ENCODE peak calls at places on chromosomes 16 and 17, in nine cellular contexts. C, J, L, K, A, W, R, G and Y are unnamed samples.

GRCh38 chr17:72126575-72127486 is 6.0 kb downstream of the SOX9 start:
- DNase-seq in J (peak), W (peak), A (no peak), L (no peak), C (peak), K (no peak), R (no peak), G (no peak), Y (no peak)

GRCh38 chr16:56985962-56986360 is 3.4 kb upstream of the NLRC5 start:
- DNase-seq in W (no peak), G (no peak), K (no peak), L (no peak), A (no peak), J (no peak), C (no peak), R (no peak), Y (no peak)

GRCh38 chr17:76738468-76738850 is 540 bp downstream of the MFSD11 start:
- DNase-seq in A (peak), L (no peak), R (no peak), J (no peak), K (no peak), C (no peak), W (no peak), G (no peak), Y (no peak)

GRCh38 chr16:49015189-49015540 is 266.5 kb downstream of the CBLN1 start:
- DNase-seq in R (no peak), G (no peak), L (no peak), K (no peak), A (no peak), W (no peak), C (no peak), J (no peak), Y (no peak)

GRCh38 chr16:72311426-72311825 is 139.5 kb upstream of the PMFBP1 start:
- DNase-seq in K (no peak), C (no peak), G (no peak), J (no peak), W (no peak), A (no peak), R (no peak), L (no peak), Y (no peak)

GRCh38 chr17:4753392-4753791 is 13.7 kb upstream of the CXCL16 start:
- DNase-seq in G (no peak), C (no peak), J (no peak), K (no peak), A (no peak), L (no peak), R (no peak), W (no peak), Y (no peak)

GRCh38 chr16:23330583-23331249 is 28.6 kb downstream of the SCNN1B start:
- DNase-seq in A (no peak), R (no peak), J (no peak), L (no peak), C (no peak), W (peak), K (no peak), G (no peak), Y (no peak)

GRCh38 chr17:17096438-17097178 is 54.4 kb downstream of the MPRIP start:
- DNase-seq in L (no peak), G (peak), A (no peak), R (no peak), K (peak), C (no peak), J (no peak), W (no peak), Y (no peak)

GRCh38 chr17:42340691-42341127 is 47.5 kb downstream of the STAT3 start:
- DNase-seq in W (no peak), A (no peak), J (no peak), L (no peak), R (no peak), C (no peak), K (no peak), G (no peak), Y (no peak)

GRCh38 chr16:56673916-56674315 is 4.3 kb downstream of the MT1H start:
- DNase-seq in R (no peak), L (no peak), C (no peak), W (no peak), K (peak), G (peak), A (peak), J (peak), Y (no peak)

GRCh38 chr16:4500283-4500682 is 24.1 kb downstream of the HMOX2 start:
- DNase-seq in J (peak), A (no peak), C (peak), R (no peak), G (peak), L (no peak), W (no peak), K (no peak), Y (no peak)

GRCh38 chr17:42131971-42132370 is 9.4 kb downstream of the HSPB9 start:
- DNase-seq in A (no peak), L (no peak), K (no peak), G (no peak), W (no peak), C (no peak), J (no peak), R (no peak), Y (no peak)

GRCh38 chr17:17414316-17414937 is 62.4 kb upstream of the MED9 start:
- DNase-seq in K (peak), R (no peak), A (no peak), L (peak), J (no peak), G (peak), W (no peak), C (no peak), Y (no peak)

DNA sequence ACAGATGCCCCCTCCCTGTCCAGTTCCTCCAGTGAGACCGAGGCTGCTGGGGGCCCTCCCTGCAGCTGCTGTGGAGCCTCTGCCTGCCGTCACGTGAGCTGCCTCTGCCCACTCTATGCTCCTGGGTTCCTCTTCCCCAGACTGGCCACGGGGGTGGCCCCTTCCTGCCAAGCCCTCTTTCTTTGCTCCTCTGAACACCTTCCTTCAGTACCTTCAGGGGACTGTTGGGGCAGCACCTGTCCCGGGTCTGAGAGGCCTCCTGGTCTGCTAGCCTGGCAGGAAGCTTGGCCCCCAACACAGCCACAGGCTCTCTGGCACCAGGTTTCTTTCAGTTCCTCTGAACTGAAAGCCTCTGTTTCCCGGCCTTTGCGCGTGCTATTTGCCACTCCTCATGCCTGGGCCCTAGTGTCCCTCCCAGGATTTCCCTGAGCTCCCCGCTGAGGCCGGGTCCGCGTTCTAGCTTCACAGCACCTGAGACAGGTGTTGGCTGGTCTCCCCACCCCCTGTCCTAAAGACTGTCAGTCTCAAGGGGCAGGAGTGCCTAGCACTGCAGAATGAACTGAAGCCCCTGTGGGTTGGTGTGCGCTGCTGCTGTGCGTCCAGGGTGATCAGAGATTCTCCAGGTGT is 6.6 kb upstream of the ATP6V0C start:
- DNase-seq in W (peak), L (no peak), C (no peak), G (no peak), R (no peak), J (no peak), K (no peak), A (no peak), Y (no peak)
- TF ChIP-seq CTCF in W (peak), L (no peak), C (no peak), G (no peak), R (no peak), J (no peak), K (no peak), A (no peak), Y (no peak)

GRCh38 chr16:1532771-1533170 is 695 bp upstream of the TMEM204 start:
- DNase-seq in L (no peak), R (no peak), C (no peak), W (no peak), K (no peak), A (no peak), G (no peak), J (no peak), Y (no peak)

GRCh38 chr16:1530883-1531637 is 2.4 kb upstream of the TMEM204 start:
- DNase-seq in C (no peak), A (no peak), R (no peak), W (no peak), G (peak), L (peak), J (no peak), K (peak), Y (no peak)

GRCh38 chr16:1530349-1530882 is 3.0 kb upstream of the TMEM204 start:
- DNase-seq in C (no peak), A (no peak), R (no peak), J (no peak), W (no peak), G (no peak), L (no peak), K (peak), Y (no peak)

GRCh38 chr16:1532081-1532760 is 1.2 kb upstream of the TMEM204 start:
- DNase-seq in J (peak), A (no peak), W (peak), C (no peak), G (peak), L (peak), R (peak), K (peak), Y (no peak)

DNA sequence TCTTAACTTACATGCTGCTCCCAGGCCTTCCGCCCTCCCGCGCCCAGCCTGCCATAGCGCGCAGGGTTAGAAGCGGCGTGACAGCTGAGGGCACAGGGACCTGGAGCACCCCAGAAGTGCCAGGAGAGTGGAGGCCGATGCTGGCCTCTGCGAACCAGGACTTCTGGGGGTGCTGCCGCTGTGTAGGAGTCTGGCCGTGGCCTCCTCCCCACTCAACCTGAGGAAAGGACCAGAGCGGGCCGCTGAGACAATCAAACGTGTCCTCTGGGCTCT is 1.9 kb upstream of the TMEM204 start:
- DNase-seq in C (no peak), J (no peak), L (no peak), K (no peak), G (no peak), R (no peak), A (no peak), W (no peak), Y (no peak)
- H3K27ac ChIP-seq in C (no peak), J (peak), L (peak), K (peak), G (peak), R (peak), A (no peak), W (peak), Y (no peak)

GRCh38 chr16:51756447-51757123 is 605.5 kb upstream of the SALL1 start:
- DNase-seq in C (no peak), L (no peak), A (no peak), K (no peak), G (no peak), R (no peak), W (no peak), J (no peak), Y (no peak)
- H3K4me3 ChIP-seq in C (no peak), L (no peak), A (no peak), K (no peak), G (no peak), R (no peak), W (no peak), J (no peak), Y (no peak)

GRCh38 chr17:50697663-50698272 is 9.9 kb downstream of the ANKRD40 start:
- DNase-seq in W (no peak), J (no peak), A (no peak), L (no peak), C (no peak), R (no peak), K (no peak), G (no peak), Y (no peak)
- TF ChIP-seq CTCF in W (no peak), J (no peak), A (peak), L (no peak), C (peak), R (no peak), K (no peak), G (no peak), Y (no peak)

GRCh38 chr17:39737331-39737760 is 392 bp upstream of the GRB7 start:
- DNase-seq in C (no peak), L (no peak), G (no peak), K (no peak), A (no peak), J (no peak), R (no peak), W (no peak), Y (no peak)

GRCh38 chr17:39735882-39736281 is 1.9 kb upstream of the GRB7 start:
- DNase-seq in W (no peak), A (no peak), C (no peak), J (no peak), G (no peak), K (no peak), L (no peak), R (no peak), Y (no peak)

GRCh38 chr17:39738568-39738901 is 797 bp downstream of the GRB7 start:
- DNase-seq in G (no peak), W (peak), L (no peak), C (peak), J (peak), A (peak), K (peak), R (no peak), Y (no peak)

GRCh38 chr17:39737761-39738567 is at the start of gene GRB7:
- DNase-seq in C (peak), A (peak), R (no peak), K (no peak), J (peak), G (no peak), L (no peak), W (peak), Y (no peak)

GRCh38 chr17:39736319-39737165 is 1.2 kb upstream of the GRB7 start:
- DNase-seq in W (no peak), G (no peak), A (peak), L (no peak), R (no peak), K (no peak), J (no peak), C (peak), Y (no peak)
- H3K27ac ChIP-seq in W (peak), G (no peak), A (no peak), L (no peak), R (no peak), K (no peak), J (peak), C (peak), Y (no peak)

GRCh38 chr17:7336240-7337175 is at the start of gene ACAP1:
- DNase-seq in J (peak), K (no peak), C (no peak), R (no peak), G (no peak), W (peak), L (no peak), A (peak), Y (no peak)
- H3K4me3 ChIP-seq in J (peak), K (no peak), C (no peak), R (no peak), G (no peak), W (peak), L (no peak), A (peak), Y (no peak)

DNA sequence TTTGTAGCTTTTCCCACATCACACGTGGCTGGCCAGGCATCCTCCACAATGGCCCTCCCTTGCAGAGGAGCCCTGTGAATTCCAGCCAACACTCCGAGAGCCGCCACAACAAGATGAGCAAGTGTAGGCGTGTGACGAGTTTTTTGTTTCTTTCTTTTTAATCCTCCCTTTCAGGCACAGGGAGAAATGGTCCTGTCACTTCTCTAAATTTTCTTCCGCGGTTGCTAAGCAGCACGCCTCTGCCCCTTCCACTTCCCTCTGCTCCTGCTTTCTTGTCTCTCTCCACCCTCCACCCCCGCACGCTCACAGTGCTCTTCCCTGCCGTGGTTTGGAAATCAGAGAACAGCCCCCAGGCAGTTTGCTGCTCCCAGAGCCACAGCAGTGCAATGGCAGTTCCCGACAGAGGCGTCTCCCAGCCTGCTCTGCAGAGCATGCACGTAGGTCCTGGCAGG is 68.0 kb upstream of the MRTFB start:
- DNase-seq in G (peak), W (peak), J (no peak), L (no peak), R (peak), K (peak), A (peak), C (no peak), Y (peak)
- TF ChIP-seq CTCF in G (peak), W (no peak), J (no peak), L (no peak), R (no peak), K (no peak), A (no peak), C (no peak), Y (no peak)

DNA sequence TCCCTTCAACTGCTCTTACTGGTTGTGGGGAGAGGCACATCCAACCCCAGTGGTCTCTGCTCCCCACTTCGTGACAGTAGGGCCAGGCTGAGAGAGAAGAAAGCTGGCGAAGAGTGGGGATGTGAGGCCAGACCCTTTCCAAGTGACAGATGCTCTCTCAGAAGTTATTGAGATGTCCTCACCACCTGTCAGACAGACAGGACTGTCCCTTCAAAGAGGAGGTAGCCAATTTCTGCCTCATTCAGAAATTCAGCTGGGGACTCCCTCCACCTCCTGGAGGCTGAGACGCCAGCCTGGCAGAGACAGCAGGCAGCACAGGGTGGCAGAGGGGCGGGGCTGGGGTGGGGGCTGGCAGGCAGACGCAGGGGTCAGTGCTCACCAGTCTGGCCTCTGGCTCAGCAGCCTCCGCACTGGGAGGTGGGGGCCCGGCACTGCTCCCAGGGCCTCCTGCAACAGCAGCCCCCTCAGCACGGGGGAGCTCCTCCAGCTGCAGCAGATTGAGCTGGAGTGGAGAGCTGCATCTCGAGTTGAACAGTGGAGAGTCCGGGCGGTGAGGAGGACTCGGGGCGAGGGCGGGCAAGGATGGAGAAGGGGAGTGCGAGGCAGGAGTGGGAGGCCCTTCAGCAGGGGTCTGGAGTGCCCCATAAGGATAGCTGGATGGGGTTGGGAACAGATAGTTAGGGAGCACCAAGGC is 9.2 kb downstream of the PER1 start:
- DNase-seq in W (peak), L (no peak), C (no peak), R (peak), G (no peak), A (no peak), K (peak), J (no peak), Y (no peak)
- H3K27ac ChIP-seq in W (peak), L (peak), C (no peak), R (no peak), G (peak), A (no peak), K (peak), J (peak), Y (no peak)

GRCh38 chr16:66322174-66322573 is 44.3 kb upstream of the CDH5 start:
- DNase-seq in J (no peak), G (no peak), K (no peak), L (no peak), C (no peak), A (no peak), W (no peak), R (no peak), Y (no peak)
- H3K4me3 ChIP-seq in J (no peak), G (no peak), K (no peak), L (no peak), C (no peak), A (no peak), W (no peak), R (no peak), Y (no peak)

GRCh38 chr16:88348377-88349152 is 34.2 kb upstream of the ZNF469 start:
- DNase-seq in C (no peak), A (no peak), J (no peak), K (no peak), L (no peak), W (no peak), G (no peak), R (no peak), Y (no peak)
- TF ChIP-seq CTCF in C (no peak), A (no peak), J (no peak), K (no peak), L (no peak), W (no peak), G (no peak), R (no peak), Y (no peak)